ENCODE peak calls at places on chromosomes 4 and X, in six cellular contexts. N is activated T-cell treated with anti-CD3 and anti-CD28 coated beads for 24 hours; V is activated CD8-positive, alpha-beta memory T cell treated with anti-CD3 and anti-CD28 coated beads, Interleukin-2, amount 50 U/mL, for 4 hours; I is NCI-H1092; E is CD4-positive, alpha-beta memory T cell; Z is PC-3. Q is an unnamed sample.

GRCh38 chr4:12036450-12036849 is 607.8 kb upstream of the HS3ST1 start:
- DNase-seq in E (no peak), N (no peak), V (no peak), Z (no peak), I (no peak), Q (no peak)

GRCh38 chr4:31097999-31098398 is 377.8 kb downstream of the PCDH7 start:
- DNase-seq in I (no peak), E (no peak), Z (no peak), V (no peak), N (no peak), Q (no peak)

GRCh38 chr4:3226467-3226866 is 22.5 kb upstream of the MSANTD1 start:
- DNase-seq in I (no peak), Z (no peak), V (no peak), E (no peak), N (no peak), Q (no peak)

GRCh38 chr4:185395255-185395955 is at the start of gene LRP2BP:
- DNase-seq in E (peak), N (no peak), I (no peak), Z (peak), V (no peak), Q (no peak)

GRCh38 chr4:110840221-110840654 is 217.4 kb upstream of the PITX2 start:
- DNase-seq in N (no peak), Z (peak), E (no peak), V (no peak), I (no peak), Q (no peak)

GRCh38 chrX:136839196-136839595 is 41.3 kb downstream of the RBMX start:
- DNase-seq in N (no peak), V (no peak), E (no peak), I (no peak), Z (no peak), Q (no peak)

GRCh38 chr4:98745372-98745771 is 87.0 kb upstream of the TSPAN5 start:
- DNase-seq in Z (peak), E (no peak), N (no peak), I (no peak), V (no peak), Q (no peak)

GRCh38 chrX:13028871-13029336 is 15.5 kb downstream of the FAM9C start:
- DNase-seq in V (no peak), N (no peak), E (no peak), I (no peak), Z (peak), Q (no peak)

GRCh38 chr4:127006509-127006908 is 626.2 kb upstream of the INTU start:
- DNase-seq in Z (no peak), N (no peak), I (no peak), V (no peak), E (no peak), Q (no peak)

Q was measured in stimulated activated CD4-positive, alpha-beta T cell treated with anti-CD3 and anti-CD28 coated beads, TNF-alpha, amount 100 ng/mL, for 48 hours.